ENCODE peak calls at places on chromosomes 3 and 15, in five cellular contexts. P is colonic mucosa; B is NCI-H510A; T is GM18507; W is activated T-helper 1 cell treated with anti-CD3 and anti-CD28 coated beads, Interleukin-12 subunit alpha, Interleukin-12 subunit beta, Interleukin-2, Interleukin-4 antibody, amounts not matched to agents 30 ng/mL and 10 ng/mL and 1 ng/mL, durations not matched to agents 14 hours and 24 hours and 36 hours. N is an unnamed sample.

GRCh38 chr3:127497166-127497565 is 93.4 kb downstream of the TPRA1 start:
- DNase-seq in P (no peak), B (no peak), T (no peak), W (no peak), N (no peak)

GRCh38 chr3:23748398-23749110 is 57.2 kb upstream of the UBE2E1 start:
- DNase-seq in P (no peak), B (no peak), T (no peak), W (no peak), N (no peak)

GRCh38 chr3:67522081-67522480 is 132.3 kb downstream of the SUCLG2 start:
- DNase-seq in P (no peak), B (no peak), T (no peak), W (no peak), N (no peak)

GRCh38 chr3:146685050-146685814 is 80.1 kb upstream of the PLSCR5 start:
- DNase-seq in P (no peak), B (no peak), T (no peak), W (no peak), N (no peak)

GRCh38 chr3:110933786-110934415 is 137.7 kb upstream of the NECTIN3 start:
- DNase-seq in P (no peak), B (no peak), T (no peak), W (no peak), N (no peak)

GRCh38 chr3:159233734-159234133 is 431.9 kb downstream of the MFSD1 start:
- DNase-seq in P (no peak), B (no peak), T (no peak), W (no peak), N (no peak)

GRCh38 chr3:63034106-63034505 is 158.9 kb upstream of the CADPS start:
- DNase-seq in P (no peak), B (no peak), T (no peak), W (no peak), N (no peak)

GRCh38 chr3:117788086-117788485 is 1078.5 kb downstream of the TUSC7 start:
- DNase-seq in P (no peak), B (no peak), T (no peak), W (no peak), N (no peak)

GRCh38 chr3:188246905-188247304 is 92.9 kb downstream of the LPP start:
- DNase-seq in P (peak; percentile 17), B (no peak), T (no peak), W (no peak), N (no peak)

GRCh38 chr3:150956376-150956775 is 16.2 kb downstream of the CLRN1 start:
- DNase-seq in P (no peak), B (no peak), T (no peak), W (no peak), N (no peak)

GRCh38 chr15:68387288-68388143 is 44.4 kb downstream of the ITGA11 start:
- DNase-seq in P (peak; percentile 2), B (no peak), T (no peak), W (no peak), N (no peak)

GRCh38 chr3:186209810-186210752 is 101.2 kb upstream of the ETV5 start:
- DNase-seq in P (peak; percentile 29), B (peak; percentile 63), T (no peak), W (no peak), N (no peak)

GRCh38 chr3:71397046-71397445 is 186.5 kb downstream of the FOXP1 start:
- DNase-seq in P (peak; percentile 67), B (no peak), T (no peak), W (no peak), N (no peak)

GRCh38 chr3:172103724-172104123 is 64.3 kb downstream of the FNDC3B start:
- DNase-seq in P (no peak), B (no peak), T (no peak), W (no peak), N (no peak)

GRCh38 chr15:33086500-33087141 is 107.9 kb downstream of the FMN1 start:
- DNase-seq in P (no peak), B (no peak), T (no peak), W (no peak), N (no peak)

GRCh38 chr3:186451371-186451770 is 89.3 kb upstream of the DGKG start:
- DNase-seq in P (no peak), B (no peak), T (no peak), W (no peak), N (no peak)

GRCh38 chr3:130746296-130747039 is at the start of gene PIK3R4:
- DNase-seq in P (peak; percentile 99), B (peak; percentile 84), T (peak; percentile 89), W (peak; percentile 94), N (peak; percentile 90)

GRCh38 chr3:100103558-100104441 is 10.5 kb downstream of the FILIP1L start:
- DNase-seq in P (no peak), B (no peak), T (peak; percentile 32), W (no peak), N (no peak)

GRCh38 chr3:64392001-64392400 is 166.7 kb upstream of the PRICKLE2 start:
- DNase-seq in P (no peak), B (no peak), T (no peak), W (no peak), N (no peak)

GRCh38 chr3:177330771-177331170 is 133.5 kb upstream of the TBL1XR1 start:
- DNase-seq in P (no peak), B (no peak), T (no peak), W (no peak), N (no peak)

GRCh38 chr3:140467916-140468315 is 209.9 kb upstream of the TRIM42 start:
- DNase-seq in P (no peak), B (no peak), T (no peak), W (no peak), N (no peak)

GRCh38 chr3:160413613-160414248 is 14.3 kb downstream of the SMC4 start:
- DNase-seq in P (peak; percentile 64), B (no peak), T (peak; percentile 28), W (peak; percentile 58), N (no peak)

GRCh38 chr3:63706321-63707085 is 54.0 kb downstream of the SNTN start:
- DNase-seq in P (no peak), B (no peak), T (no peak), W (no peak), N (no peak)

GRCh38 chr3:119436977-119437376 is 26.4 kb downstream of the TMEM39A start:
- DNase-seq in P (no peak), B (no peak), T (no peak), W (no peak), N (no peak)

GRCh38 chr3:17032407-17033034 is 147.8 kb downstream of the PLCL2 start:
- DNase-seq in P (peak; percentile 23), B (no peak), T (no peak), W (no peak), N (no peak)

N was measured in NK-92 treated with Interleukin-12 subunit alpha and Interleukin-12 subunit beta, amount 100 ng/mL, for 24 hours.